ENCODE peak calls at places on chromosome 7, in six cellular contexts. K is body of pancreas; T is psoas muscle; U is cardiac fibroblast; E is heart left ventricle; G is CD8-positive, alpha-beta T cell. O is an unnamed sample.

GRCh38 chr7:151138541-151138910 is 29.0 kb downstream of the GBX1 start:
- DNase-seq in K (peak; percentile 9), T (no peak), U (no peak), E (no peak), G (no peak), O (no peak)

GRCh38 chr7:1677206-1678069 is 7.4 kb downstream of the ELFN1 start:
- DNase-seq in K (peak; percentile 3), T (no peak), U (no peak), E (no peak), G (no peak), O (no peak)

GRCh38 chr7:47581442-47581820 is 480 bp downstream of the TNS3 start:
- DNase-seq in K (peak; percentile 48), T (no peak), U (peak; percentile 18), E (no peak), G (no peak), O (peak; percentile 19)

GRCh38 chr7:139886206-139886605 is 57.1 kb downstream of the TBXAS1 start:
- DNase-seq in K (no peak), T (no peak), U (no peak), E (no peak), G (no peak), O (no peak)

GRCh38 chr7:94656658-94656924 is 658 bp upstream of the SGCE start:
- DNase-seq in K (no peak), T (no peak), U (no peak), E (no peak), G (no peak), O (no peak)

GRCh38 chr7:13910805-13911551 is 78.5 kb downstream of the ETV1 start:
- DNase-seq in K (no peak), T (no peak), U (no peak), E (no peak), G (no peak), O (no peak)

GRCh38 chr7:138285129-138285528 is 174.9 kb upstream of the TRIM24 start:
- DNase-seq in K (no peak), T (no peak), U (no peak), E (no peak), G (no peak), O (no peak)

GRCh38 chr7:12570529-12571461 is at the start of gene SCIN:
- DNase-seq in K (peak; percentile 25), T (peak; percentile 27), U (peak; percentile 11), E (no peak), G (no peak), O (no peak)

GRCh38 chr7:83366629-83367028 is 203.9 kb upstream of the PCLO start:
- DNase-seq in K (no peak), T (no peak), U (no peak), E (no peak), G (no peak), O (no peak)

GRCh38 chr7:11177793-11178192 is 204.1 kb downstream of the PHF14 start:
- DNase-seq in K (no peak), T (no peak), U (peak; percentile 63), E (no peak), G (no peak), O (no peak)

GRCh38 chr7:836429-836828 is 4.2 kb downstream of the SUN1 start:
- DNase-seq in K (no peak), T (no peak), U (peak; percentile 68), E (no peak), G (no peak), O (peak; percentile 62)

GRCh38 chr7:96778263-96778662 is 68.6 kb upstream of the SEM1 start:
- DNase-seq in K (no peak), T (no peak), U (no peak), E (no peak), G (no peak), O (no peak)

GRCh38 chr7:28685291-28685659 is 272.9 kb downstream of the TRIL start:
- DNase-seq in K (peak; percentile 21), T (peak; percentile 24), U (no peak), E (peak; percentile 40), G (no peak), O (no peak)

GRCh38 chr7:92051655-92052054 is 82.6 kb downstream of the CYP51A1 start:
- DNase-seq in K (no peak), T (no peak), U (no peak), E (no peak), G (no peak), O (no peak)

GRCh38 chr7:92456241-92456640 is 9.0 kb downstream of the GATAD1 start:
- DNase-seq in K (no peak), T (no peak), U (peak; percentile 25), E (no peak), G (no peak), O (peak; percentile 6)

GRCh38 chr7:21616796-21617436 is 74.1 kb downstream of the DNAH11 start:
- DNase-seq in K (no peak), T (no peak), U (peak; percentile 81), E (no peak), G (no peak), O (peak; percentile 81)

GRCh38 chr7:148286150-148286549 is 304.4 kb upstream of the C7orf33 start:
- DNase-seq in K (no peak), T (no peak), U (no peak), E (no peak), G (no peak), O (no peak)

GRCh38 chr7:155709453-155709852 is 65.0 kb downstream of the RBM33 start:
- DNase-seq in K (no peak), T (no peak), U (no peak), E (no peak), G (no peak), O (no peak)

GRCh38 chr7:19561121-19561805 is 147.6 kb downstream of the POLR1F start:
- DNase-seq in K (no peak), T (no peak), U (peak; percentile 78), E (no peak), G (no peak), O (no peak)

GRCh38 chr7:134029743-134030142 is 97.4 kb upstream of the LRGUK start:
- DNase-seq in K (no peak), T (no peak), U (peak; percentile 4), E (no peak), G (no peak), O (peak; percentile 11)

GRCh38 chr7:138848056-138848975 is 50.3 kb upstream of the ATP6V0A4 start:
- DNase-seq in K (no peak), T (no peak), U (no peak), E (no peak), G (no peak), O (peak; percentile 66)

GRCh38 chr7:107661865-107662379 is 1.3 kb downstream of the SLC26A4 start:
- DNase-seq in K (no peak), T (no peak), U (no peak), E (no peak), G (no peak), O (no peak)

GRCh38 chr7:78734626-78735025 is 718.8 kb downstream of the MAGI2 start:
- DNase-seq in K (no peak), T (no peak), U (peak; percentile 12), E (no peak), G (no peak), O (no peak)

GRCh38 chr7:157690833-157691382 is 354.1 kb downstream of the DNAJB6 start:
- DNase-seq in K (peak; percentile 22), T (peak; percentile 55), U (peak; percentile 63), E (peak; percentile 76), G (no peak), O (peak; percentile 40)

DNA sequence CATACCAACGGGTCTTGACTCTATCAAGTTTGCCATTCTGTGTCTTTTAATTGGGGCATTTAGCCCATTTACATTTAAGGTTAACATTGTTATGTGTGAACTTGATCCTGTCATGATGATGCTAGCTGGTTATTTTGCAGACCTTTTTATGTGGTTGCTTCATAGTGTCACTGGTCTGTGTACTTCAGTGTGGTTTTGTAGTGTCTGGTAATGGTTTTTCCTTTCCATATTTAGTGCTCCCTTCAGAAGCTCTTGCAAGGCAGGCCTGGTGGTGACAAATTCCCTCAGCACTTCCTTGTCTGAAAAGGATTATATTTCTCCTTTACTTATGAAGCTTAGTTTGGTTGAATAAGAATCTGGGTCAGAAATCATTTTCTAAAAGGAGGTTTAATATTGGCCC is 135.1 kb upstream of the LANCL2 start:
- DNase-seq in K (no peak), T (no peak), U (no peak), E (no peak), G (no peak), O (no peak)
- TF ChIP-seq CTCF in K (no peak), T (no peak), U (no peak), E (no peak), G (no peak), O (no peak)

GRCh38 chr7:74009719-74010118 is 18.3 kb upstream of the ELN start:
- DNase-seq in K (no peak), T (peak; percentile 63), U (no peak), E (no peak), G (no peak), O (no peak)

GRCh38 chr7:74012842-74013249 is 15.1 kb upstream of the ELN start:
- DNase-seq in K (no peak), T (peak; percentile 40), U (peak; percentile 66), E (no peak), G (no peak), O (peak; percentile 32)

GRCh38 chr7:74008687-74009086 is 19.3 kb upstream of the ELN start:
- DNase-seq in K (no peak), T (no peak), U (no peak), E (no peak), G (no peak), O (no peak)

GRCh38 chr7:74007260-74007567 is 20.8 kb upstream of the ELN start:
- DNase-seq in K (no peak), T (no peak), U (no peak), E (no peak), G (no peak), O (no peak)

GRCh38 chr7:74010407-74010806 is 17.6 kb upstream of the ELN start:
- DNase-seq in K (no peak), T (no peak), U (no peak), E (no peak), G (no peak), O (no peak)
- H3K4me3 ChIP-seq in K (no peak overlapping the region), T (no peak overlapping the region), U (no peak overlapping the region), E (no peak overlapping the region), G (no peak overlapping the region), O (no peak overlapping the region)

DNA sequence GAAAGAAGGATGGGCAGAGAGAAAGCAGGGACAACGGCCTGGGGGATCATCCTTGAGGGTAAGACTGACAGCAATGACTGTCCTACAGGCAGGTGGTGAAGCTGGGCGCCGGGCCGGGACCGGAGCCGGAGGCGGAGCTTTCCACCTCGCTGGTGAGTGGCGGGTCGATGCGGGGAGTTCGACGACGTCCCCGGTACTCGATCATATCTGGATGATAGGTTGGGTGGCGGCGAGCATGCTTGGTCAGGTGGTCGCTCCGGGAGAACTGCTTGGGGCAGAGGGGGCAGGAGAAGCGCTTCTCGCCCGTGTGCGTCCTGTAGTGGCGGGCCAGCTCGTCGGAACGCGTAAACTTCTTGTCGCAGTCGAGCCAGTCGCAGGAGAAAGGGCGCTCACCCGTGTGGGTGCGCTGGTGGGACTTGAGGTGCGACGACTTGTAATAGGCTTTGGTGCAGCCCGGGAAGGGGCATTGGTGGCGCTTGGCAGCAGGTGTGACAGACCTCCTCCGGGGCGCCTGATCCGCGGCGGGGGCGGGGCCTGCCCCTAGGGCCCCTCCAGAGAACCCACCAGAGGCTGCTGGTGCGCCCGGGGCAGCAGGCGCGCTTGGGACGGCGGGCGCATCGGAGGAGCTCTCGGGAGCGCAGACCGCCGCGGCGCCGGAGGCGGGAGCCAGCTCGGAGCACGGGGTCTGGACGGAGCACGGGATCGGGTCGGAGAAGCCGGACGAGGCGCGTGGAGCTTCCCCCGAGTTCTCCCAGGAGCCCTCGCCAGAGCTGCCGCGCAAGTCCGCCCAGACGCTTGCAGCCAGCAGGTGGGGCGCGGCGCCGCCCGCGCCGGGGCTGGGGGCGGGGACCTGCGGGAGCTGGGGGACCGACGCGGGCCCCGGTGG is 784 bp downstream of the KLF14 start:
- DNase-seq in K (peak; percentile 53), T (peak; percentile 51), U (no peak), E (no peak), G (no peak), O (no peak)
- TF ChIP-seq CTCF in K (no peak), T (no peak), U (no peak), E (no peak), G (no peak), O (no peak)

GRCh38 chr7:80630611-80631010 is 7.8 kb upstream of the CD36 start:
- DNase-seq in K (no peak), T (no peak), U (peak; percentile 39), E (no peak), G (no peak), O (no peak)
- H3K4me3 ChIP-seq in K (no peak overlapping the region), T (peak overlapping the region; percentile 60), U (no peak overlapping the region), E (peak overlapping the region; percentile 22), G (no peak overlapping the region), O (no peak overlapping the region)